ENCODE peak calls at places on chromosomes 16 and 17, in seven cellular contexts. L is endothelial cell of umbilical vein, O is BE2C, D is heart left ventricle, J is H9, G is uterus, T is PC-3. K is an unnamed sample.
A peak's percentile ranks its signal among the peaks of the same experiment; 100 is the strongest.

GRCh38 chr17:55547027-55547670 is 35.9 kb upstream of the SMIM36 start:
- DNase-seq in G (no peak), O (no peak), T (no peak), D (no peak), L (no peak), J (no peak), K (no peak)

GRCh38 chr16:72111653-72112451 is 18.2 kb downstream of the DHX38 start:
- DNase-seq in G (no peak), J (no peak), L (no peak), D (no peak), O (no peak), T (no peak), K (no peak)

GRCh38 chr17:61410555-61411089 is 11.0 kb downstream of the TBX2 start:
- DNase-seq in J (peak; percentile 93), O (peak; percentile 68), T (no peak), G (peak; percentile 85), L (peak; percentile 55), D (peak; percentile 84), K (peak; percentile 65)

GRCh38 chr16:73037331-73037745 is 10.6 kb downstream of the ZFHX3 start:
- DNase-seq in G (no peak), D (no peak), J (no peak), L (no peak), O (peak; percentile 47), T (no peak), K (no peak)

GRCh38 chr17:80704381-80704819 is 159.8 kb downstream of the RPTOR start:
- DNase-seq in O (no peak), T (no peak), D (no peak), G (no peak), L (no peak), J (no peak), K (no peak)

GRCh38 chr16:78363843-78364242 is 264.4 kb downstream of the WWOX start:
- DNase-seq in D (no peak), L (no peak), O (no peak), G (no peak), J (no peak), T (no peak), K (no peak)

GRCh38 chr17:44256671-44257070 is 11.3 kb downstream of the SLC4A1 start:
- DNase-seq in O (no peak), T (no peak), G (no peak), L (no peak), J (no peak), D (no peak), K (no peak)

GRCh38 chr16:720507-720989 is 398 bp upstream of the ANTKMT start:
- DNase-seq in L (peak; percentile 45), D (peak; percentile 69), J (peak; percentile 73), O (peak; percentile 89), G (peak; percentile 58), T (peak; percentile 50), K (peak; percentile 76)

GRCh38 chr16:78230832-78231231 is 131.4 kb downstream of the WWOX start:
- DNase-seq in L (peak; percentile 69), J (no peak), O (no peak), T (peak; percentile 83), G (no peak), D (no peak), K (no peak)

GRCh38 chr17:30116661-30117547 is at the start of gene NSRP1:
- DNase-seq in D (peak; percentile 96), O (peak; percentile 89), L (peak; percentile 97), G (peak; percentile 95), J (peak; percentile 98), T (peak; percentile 91), K (peak; percentile 94)

GRCh38 chr17:43536236-43537088 is 9.7 kb downstream of the ETV4 start:
- DNase-seq in J (peak; percentile 46), G (no peak), T (peak; percentile 43), O (peak; percentile 43), L (no peak), D (no peak), K (no peak)

GRCh38 chr16:86319871-86320270 is 190.5 kb upstream of the FOXF1 start:
- DNase-seq in O (no peak), D (no peak), L (no peak), G (no peak), T (no peak), J (no peak), K (no peak)

GRCh38 chr17:31008374-31009035 is 37.7 kb downstream of the RNF135 start:
- DNase-seq in G (peak; percentile 59), J (peak; percentile 84), D (peak; percentile 54), O (no peak), L (peak; percentile 61), T (peak; percentile 42), K (peak; percentile 80)

GRCh38 chr17:30376621-30377452 is 1.9 kb upstream of the CPD start:
- DNase-seq in O (no peak), L (no peak), T (peak; percentile 55), J (no peak), D (peak; percentile 33), G (peak; percentile 20), K (peak; percentile 47)

GRCh38 chr17:75571885-75572215 is 15.8 kb upstream of the MYO15B start:
- DNase-seq in D (no peak), L (no peak), G (no peak), O (no peak), J (no peak), T (no peak), K (no peak)

GRCh38 chr16:59878479-59878878 is 1144.4 kb upstream of the GOT2 start:
- DNase-seq in T (peak; percentile 66), O (no peak), G (no peak), L (peak; percentile 44), D (no peak), J (no peak), K (no peak)

GRCh38 chr17:55284001-55284884 is 19.5 kb downstream of the HLF start:
- DNase-seq in T (no peak), D (no peak), J (no peak), G (no peak), O (no peak), L (no peak), K (no peak)

GRCh38 chr17:58066409-58066808 is 16.8 kb upstream of the DYNLL2 start:
- DNase-seq in D (no peak), O (no peak), J (no peak), G (no peak), L (no peak), T (no peak), K (no peak)

GRCh38 chr17:50903604-50904521 is 37.7 kb upstream of the TOB1 start:
- DNase-seq in T (peak; percentile 80), J (no peak), L (no peak), D (no peak), O (peak; percentile 53), G (no peak), K (no peak)

GRCh38 chr17:77793146-77793887 is 165.2 kb upstream of the TNRC6C start:
- DNase-seq in T (no peak), D (no peak), J (no peak), O (no peak), G (no peak), L (no peak), K (no peak)
- H3K27me3 ChIP-seq in T (peaks cover 85% of the 10 kb centered on the region), D (no peaks in the 10 kb centered on the region), J (peaks cover 16% of the 10 kb centered on the region), O (no peaks in the 10 kb centered on the region), G (no peaks in the 10 kb centered on the region), L (no peaks in the 10 kb centered on the region), K (peaks cover 2% of the 10 kb centered on the region)

DNA sequence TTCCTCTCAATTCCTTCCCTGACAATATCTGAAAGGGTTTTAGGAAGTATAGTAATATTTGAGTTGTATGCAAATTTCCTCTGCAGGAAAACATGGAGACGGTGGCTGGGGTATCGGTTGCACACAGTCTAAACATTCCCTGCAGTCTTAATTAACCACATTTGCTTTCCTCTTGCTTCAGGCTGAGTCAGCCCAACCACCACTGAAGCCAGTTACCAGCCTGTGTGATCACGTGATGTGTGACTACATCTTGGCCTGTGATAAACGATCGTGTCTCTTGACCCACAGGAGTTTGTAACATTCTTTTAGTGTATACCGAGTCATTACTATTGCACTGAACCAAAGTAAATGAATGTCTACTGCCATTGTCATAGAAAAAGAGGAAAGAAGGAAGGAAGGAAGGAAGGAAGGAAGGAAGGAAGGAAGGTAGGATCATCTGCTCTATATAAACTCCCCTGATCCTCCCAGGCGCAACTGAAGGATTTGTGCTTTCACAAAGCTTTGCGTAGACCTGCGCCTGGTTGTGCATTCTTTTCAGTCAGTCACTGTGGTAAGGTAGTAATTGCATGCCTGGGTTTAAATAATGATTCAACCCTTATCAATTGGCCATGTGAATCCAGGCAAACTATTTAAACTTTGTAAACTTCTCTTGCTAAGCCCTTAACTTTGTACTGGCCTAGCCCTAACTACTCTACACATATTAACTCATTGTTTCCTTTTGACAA is 280.6 kb upstream of the SALL1 start:
- DNase-seq in J (no peak), T (no peak), L (no peak), D (no peak), G (no peak), O (no peak), K (no peak)
- TF ChIP-seq CTCF in J (no peak), T (no peak), L (no peak), D (no peak), G (no peak), O (no peak), K (no peak)

GRCh38 chr17:35372846-35373531 is 432 bp downstream of the SLFN11 start:
- DNase-seq in O (no peak), J (peak; percentile 41), G (peak; percentile 25), D (no peak), L (peak; percentile 28), T (peak; percentile 55), K (peak; percentile 39)

GRCh38 chr17:35374766-35375344 is 1.4 kb upstream of the SLFN11 start:
- DNase-seq in O (no peak), G (no peak), T (no peak), L (peak; percentile 74), D (no peak), J (no peak), K (no peak)

GRCh38 chr17:35373532-35373983 is at the start of gene SLFN11:
- DNase-seq in O (no peak), L (peak; percentile 92), D (peak; percentile 91), T (peak; percentile 53), G (peak; percentile 90), J (peak; percentile 53), K (peak; percentile 76)

GRCh38 chr17:35373984-35374765 is 754 bp upstream of the SLFN11 start:
- DNase-seq in T (peak; percentile 34), J (peak; percentile 58), D (peak; percentile 63), G (peak; percentile 64), O (no peak), L (no peak), K (peak; percentile 66)

DNA sequence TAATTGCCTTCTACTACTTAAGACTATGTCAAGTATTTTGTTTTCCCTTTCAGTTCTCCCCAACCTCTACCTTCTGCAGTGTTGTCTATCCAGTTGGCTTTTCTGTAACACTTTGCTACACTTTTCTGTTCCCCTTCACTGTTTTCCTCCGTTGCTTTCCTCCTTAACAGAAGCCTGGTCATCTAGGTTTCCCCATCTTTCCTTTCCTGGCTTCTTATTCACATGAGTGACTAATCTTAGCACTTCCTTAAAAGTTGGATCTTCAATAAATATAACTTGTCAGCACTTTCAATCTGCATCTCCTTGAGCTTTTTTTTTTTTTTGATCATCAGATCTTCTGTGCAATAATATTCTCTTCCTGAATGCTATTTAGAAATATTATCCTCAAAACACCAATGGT is 2.8 kb upstream of the SLFN11 start:
- DNase-seq in G (no peak), T (peak; percentile 3), J (no peak), D (no peak), O (no peak), L (peak; percentile 55), K (no peak)
- H3K27me3 ChIP-seq in G (no peaks in the 10 kb centered on the region), T (no peaks in the 10 kb centered on the region), J (peaks cover 37% of the 10 kb centered on the region), D (no peaks in the 10 kb centered on the region), O (peaks cover 53% of the 10 kb centered on the region), L (no peaks in the 10 kb centered on the region), K (no peaks in the 10 kb centered on the region)

DNA sequence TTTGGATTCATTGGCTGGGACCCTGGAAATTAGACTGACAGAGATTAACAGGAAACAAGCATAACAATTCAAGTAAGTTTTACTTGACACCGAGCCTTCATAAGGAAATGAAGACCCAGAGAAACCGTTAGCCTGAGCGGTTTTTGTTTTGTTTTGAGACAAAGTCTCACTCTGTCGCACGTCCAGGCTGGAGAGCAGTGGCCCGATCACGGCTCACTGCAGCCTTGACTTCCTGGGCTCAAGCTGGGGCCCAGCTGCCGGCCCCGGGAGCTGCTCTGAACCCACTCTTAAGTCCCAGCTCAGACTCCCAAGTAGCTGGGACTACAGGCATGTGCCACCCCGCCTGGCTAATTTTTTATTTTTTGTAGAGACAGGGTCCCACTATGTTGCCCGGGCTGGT is 321.3 kb downstream of the SEC14L1 start:
- DNase-seq in O (no peak), D (no peak), J (no peak), G (no peak), L (no peak), T (no peak), K (peak; percentile 85)
- TF ChIP-seq CTCF in O (no peak), D (no peak), J (no peak), G (no peak), L (no peak), T (no peak), K (no peak)

K was measured in GM06990.